ENCODE peak calls at places on chromosomes 13 and 19, in six cellular contexts. W is left lung, K is choroid plexus epithelial cell, V is AG09309, S is AG10803, T is brain microvascular endothelial cell. Q is an unnamed sample.

GRCh38 chr13:61852116-61852515 is 436.5 kb upstream of the PCDH20 start:
- DNase-seq in V (no peak), S (no peak), W (no peak), T (no peak), K (no peak), Q (no peak)

GRCh38 chr13:111116830-111117229 is 1.7 kb downstream of the ARHGEF7 start:
- DNase-seq in S (peak), T (no peak), V (peak), K (no peak), W (no peak), Q (no peak)

GRCh38 chr19:3190470-3190770 is 4.7 kb downstream of the NCLN start:
- DNase-seq in V (no peak), K (no peak), S (no peak), T (no peak), W (peak), Q (no peak)

GRCh38 chr19:3459322-3459881 is 20.9 kb downstream of the SMIM24 start:
- DNase-seq in T (peak), K (peak), W (no peak), S (peak), V (peak), Q (peak)

GRCh38 chr19:40908981-40909380 is 26.9 kb upstream of the CYP2A7 start:
- DNase-seq in T (no peak), S (no peak), W (no peak), V (no peak), K (peak), Q (no peak)

GRCh38 chr13:113178070-113178895 is 19.8 kb downstream of the PROZ start:
- DNase-seq in V (peak), W (no peak), T (peak), K (peak), S (peak), Q (peak)

GRCh38 chr19:17333611-17334413 is 843 bp downstream of the ANO8 start:
- DNase-seq in T (peak), W (no peak), V (no peak), K (peak), S (peak), Q (no peak)

GRCh38 chr19:14440049-14440448 is 6.9 kb downstream of the PKN1 start:
- DNase-seq in S (no peak), K (peak), W (peak), V (no peak), T (no peak), Q (no peak)

GRCh38 chr13:109436055-109436622 is 350.2 kb downstream of the IRS2 start:
- DNase-seq in V (no peak), S (no peak), K (no peak), W (no peak), T (no peak), Q (no peak)

GRCh38 chr19:1004803-1005664 is 4.8 kb downstream of the GRIN3B start:
- DNase-seq in K (no peak), V (no peak), W (peak), S (no peak), T (no peak), Q (no peak)

GRCh38 chr19:15400521-15401396 is 18.0 kb downstream of the AKAP8L start:
- DNase-seq in S (no peak), W (no peak), V (no peak), T (no peak), K (no peak), Q (no peak)

GRCh38 chr19:5624741-5625140 is 1.9 kb downstream of the SAFB start:
- DNase-seq in K (peak), V (no peak), T (no peak), S (no peak), W (no peak), Q (no peak)

GRCh38 chr19:33500991-33501390 is 20.6 kb downstream of the PEPD start:
- DNase-seq in W (peak), T (no peak), V (no peak), S (no peak), K (no peak), Q (no peak)

GRCh38 chr19:40457048-40457447 is 8.5 kb downstream of the BLVRB start:
- DNase-seq in S (no peak), V (no peak), W (no peak), K (no peak), T (no peak), Q (no peak)

GRCh38 chr19:54096642-54097106 is 3.9 kb downstream of the OSCAR start:
- DNase-seq in W (peak), T (no peak), K (peak), V (peak), S (peak), Q (no peak)
- TF ChIP-seq CTCF in W (no peak), T (peak), K (peak), V (peak), S (peak), Q (peak)

GRCh38 chr19:46481187-46481586 is 9.8 kb upstream of the PNMA8A start:
- DNase-seq in K (peak), T (no peak), V (no peak), S (no peak), W (no peak), Q (no peak)

GRCh38 chr19:46475976-46476375 is 4.6 kb upstream of the PNMA8A start:
- DNase-seq in K (no peak), T (peak), V (no peak), W (no peak), S (no peak), Q (no peak)

GRCh38 chr19:46480409-46480808 is 9.0 kb upstream of the PNMA8A start:
- DNase-seq in V (no peak), W (no peak), K (peak), S (peak), T (peak), Q (no peak)

GRCh38 chr19:46481947-46482346 is 10.6 kb upstream of the PNMA8A start:
- DNase-seq in T (no peak), V (no peak), K (no peak), S (peak), W (no peak), Q (no peak)

DNA sequence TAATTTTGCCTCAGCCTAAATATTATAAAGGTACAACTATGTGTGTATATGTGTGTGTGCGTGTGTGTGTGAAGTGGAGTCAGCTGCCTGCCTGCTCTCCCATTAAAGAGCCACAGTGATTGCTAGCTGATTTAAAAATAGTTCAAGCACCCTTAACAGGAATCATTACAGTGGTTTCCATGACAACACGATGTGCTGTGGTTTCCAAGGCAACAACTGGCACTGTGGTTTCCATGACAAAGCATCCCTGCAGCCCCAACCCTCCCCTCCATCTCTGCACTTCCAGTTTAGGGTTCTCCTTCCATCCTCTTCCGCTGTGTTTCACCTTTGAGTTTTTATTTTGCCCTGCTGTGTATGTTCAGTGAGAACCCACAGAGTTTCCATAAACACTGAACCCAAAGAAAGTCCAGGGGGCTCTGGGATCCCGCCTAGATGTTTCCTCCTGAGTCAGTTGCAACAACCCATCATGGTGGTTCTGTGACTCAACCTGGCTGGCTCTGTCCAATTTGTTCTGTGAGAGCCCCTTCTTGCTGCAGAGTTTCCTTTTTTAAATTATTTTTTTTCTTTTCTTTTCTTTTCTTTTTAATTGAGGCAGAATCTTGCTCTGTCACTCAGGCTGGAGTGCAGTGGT is 7.1 kb upstream of the PNMA8A start:
- DNase-seq in S (peak), W (no peak), T (peak), K (peak), V (no peak), Q (no peak)
- H3K4me3 ChIP-seq in S (no peak), W (no peak), T (no peak), K (no peak), V (no peak), Q (no peak)

GRCh38 chr13:72781461-72782439 is at the start of the genes DIS3 and PIBF1:
- DNase-seq in K (peak), S (peak), T (peak), W (peak), V (peak), Q (peak)
- TF ChIP-seq CTCF in K (no peak), S (peak), T (peak), W (no peak), V (no peak), Q (peak)

GRCh38 chr13:103976371-103976770 is 910.2 kb upstream of the SLC10A2 start:
- DNase-seq in T (no peak), S (no peak), K (no peak), W (no peak), V (no peak), Q (no peak)

GRCh38 chr13:103973740-103974139 is 907.5 kb upstream of the SLC10A2 start:
- DNase-seq in V (no peak), K (no peak), S (no peak), W (no peak), T (no peak), Q (no peak)
- H3K4me3 ChIP-seq in V (no peak), K (no peak), S (no peak), W (no peak), T (no peak), Q (no peak)

DNA sequence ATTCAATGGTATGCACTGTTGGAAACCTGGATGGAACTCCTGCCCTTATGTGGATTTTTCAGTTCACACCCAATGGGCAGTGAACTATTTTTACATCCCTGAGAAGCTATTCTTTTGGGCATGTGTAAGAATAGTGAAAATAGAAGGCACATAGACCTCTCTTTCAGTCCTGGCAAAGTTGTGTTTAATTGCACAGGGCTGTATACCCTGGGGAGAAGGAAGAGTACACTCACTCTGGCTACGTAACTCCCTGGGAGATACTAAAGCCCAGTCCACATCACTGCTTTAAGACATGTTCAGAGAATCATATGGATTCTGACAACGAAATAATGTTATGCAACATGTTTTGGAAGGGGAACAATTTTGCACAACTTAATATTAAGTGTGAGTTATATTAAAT is 166.2 kb downstream of the DCT start:
- DNase-seq in W (no peak), K (peak), T (no peak), S (no peak), V (no peak), Q (no peak)
- TF ChIP-seq CTCF in W (no peak), K (no peak), T (no peak), S (no peak), V (no peak), Q (no peak)

GRCh38 chr13:30829788-30830637 is 76.1 kb upstream of the MEDAG start:
- DNase-seq in K (no peak), T (no peak), W (no peak), V (no peak), S (no peak), Q (no peak)
- H3K4me3 ChIP-seq in K (no peak), T (no peak), W (no peak), V (no peak), S (no peak), Q (no peak)

DNA sequence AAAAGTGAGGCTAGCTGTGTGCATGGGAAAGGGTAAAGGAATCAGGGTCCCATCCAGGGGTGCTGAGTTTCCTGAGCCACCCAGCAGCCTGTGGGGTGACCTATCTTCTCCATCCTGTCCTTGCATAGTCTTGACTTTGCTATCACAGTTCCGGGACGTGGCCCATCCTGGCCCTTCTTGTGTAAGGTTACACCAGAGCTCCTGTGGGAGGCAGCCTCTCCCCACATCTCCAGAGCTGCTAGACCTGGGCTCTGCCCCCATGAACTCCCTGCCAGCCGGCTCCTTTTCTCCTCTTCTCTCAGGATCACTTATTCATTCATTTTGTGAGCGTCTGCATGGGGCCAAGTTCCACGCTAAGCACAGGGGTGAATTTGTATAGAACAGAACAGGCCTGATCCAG is 238.9 kb downstream of the TSHZ3 start:
- DNase-seq in T (no peak), V (peak), K (peak), W (no peak), S (peak), Q (no peak)
- TF ChIP-seq CTCF in T (peak), V (peak), K (peak), W (no peak), S (peak), Q (peak)

DNA sequence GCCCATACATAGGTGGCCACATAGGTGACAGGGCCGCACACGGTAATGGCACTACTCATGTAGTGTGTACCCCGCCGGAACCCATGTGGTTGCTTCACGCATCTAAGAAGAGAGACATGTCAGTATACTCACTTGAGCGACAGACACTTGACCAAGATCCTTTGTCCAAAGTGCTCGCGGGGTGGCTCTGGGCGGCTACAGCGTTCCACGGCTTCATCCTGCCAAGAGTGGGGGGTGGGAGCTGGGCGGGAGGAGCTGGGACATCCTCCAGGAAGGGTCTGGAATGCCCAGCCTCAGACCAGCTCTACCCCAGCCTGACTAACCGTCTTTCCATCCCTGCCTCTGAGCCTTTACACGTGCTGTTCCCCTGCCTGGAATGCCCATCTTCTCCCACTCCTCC is 8.5 kb downstream of the ANGPTL8 start:
- DNase-seq in S (no peak), W (no peak), T (no peak), K (no peak), V (no peak), Q (no peak)
- H3K4me3 ChIP-seq in S (no peak), W (no peak), T (no peak), K (no peak), V (no peak), Q (no peak)

DNA sequence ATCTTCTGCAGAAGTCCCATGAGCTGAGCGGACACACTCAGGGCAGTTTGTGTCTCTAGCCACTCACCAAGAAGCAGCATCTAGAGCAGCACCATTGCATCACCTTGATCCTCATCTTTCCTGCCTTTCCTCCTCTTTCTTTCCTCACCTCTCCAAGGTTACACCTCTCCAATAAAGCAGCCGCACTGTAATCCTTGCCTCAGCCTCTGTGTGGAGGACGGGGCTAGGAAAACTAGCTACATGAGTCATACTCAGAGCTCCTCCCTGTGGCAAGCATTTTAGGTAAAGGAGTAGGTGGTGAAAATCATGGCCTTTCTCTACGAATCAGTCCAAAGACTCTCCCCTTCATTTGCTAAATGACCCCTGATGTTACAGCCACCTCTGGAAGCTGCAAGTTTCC is 108.8 kb downstream of the DNAJC15 start:
- DNase-seq in S (no peak), V (no peak), W (no peak), K (peak), T (peak), Q (no peak)
- TF ChIP-seq CTCF in S (peak), V (peak), W (no peak), K (peak), T (peak), Q (peak)

Q was measured in retinal pigment epithelial cell.